ENCODE peak calls at places on chromosomes 4 and X, in five cellular contexts. U is HCT116, C is memory B cell, E is AG09319, J is NCI-H2107. L is an unnamed sample.

GRCh38 chrX:40272141-40272540 is 174.4 kb upstream of the BCOR start:
- DNase-seq in E (no peak), U (no peak), J (no peak), C (no peak), L (no peak)

GRCh38 chr4:158538176-158538575 is 16.5 kb downstream of the RXFP1 start:
- DNase-seq in C (no peak), U (no peak), J (no peak), E (no peak), L (no peak)

GRCh38 chrX:69142688-69143239 is 22.5 kb downstream of the PJA1 start:
- DNase-seq in J (no peak), C (no peak), E (no peak), U (no peak), L (no peak)

GRCh38 chr4:20723463-20723862 is 23.2 kb downstream of the PACRGL start:
- DNase-seq in E (no peak), U (no peak), J (no peak), C (no peak), L (no peak)

GRCh38 chr4:24736066-24736465 is 59.3 kb upstream of the SOD3 start:
- DNase-seq in C (no peak), U (peak), J (no peak), E (no peak), L (no peak)

GRCh38 chr4:96395747-96396146 is 555.9 kb downstream of the PDHA2 start:
- DNase-seq in E (no peak), U (no peak), J (no peak), C (no peak), L (no peak)

GRCh38 chrX:16882702-16883486 is 12.7 kb upstream of the RBBP7 start:
- DNase-seq in E (no peak), C (peak), U (peak), J (peak), L (peak)

GRCh38 chr4:77669911-77670590 is 64.4 kb downstream of the CXCL13 start:
- DNase-seq in J (no peak), C (no peak), U (no peak), E (no peak), L (no peak)

GRCh38 chrX:136835761-136836160 is 44.8 kb downstream of the RBMX start:
- DNase-seq in J (no peak), U (no peak), C (no peak), E (no peak), L (no peak)

GRCh38 chrX:11998944-11999343 is 139.3 kb upstream of the FRMPD4 start:
- DNase-seq in C (no peak), E (no peak), U (no peak), J (no peak), L (no peak)

GRCh38 chr4:25925486-25926201 is 11.6 kb downstream of the SMIM20 start:
- DNase-seq in U (peak), C (peak), E (no peak), J (no peak), L (no peak)

GRCh38 chr4:2081540-2081939 is 22.4 kb downstream of the NAT8L start:
- DNase-seq in U (no peak), C (no peak), J (no peak), E (no peak), L (peak)

GRCh38 chrX:38847903-38848230 is 46.6 kb downstream of the MID1IP1 start:
- DNase-seq in E (no peak), U (no peak), C (no peak), J (no peak), L (no peak)

GRCh38 chrX:25198253-25198652 is 182.5 kb upstream of the ARX start:
- DNase-seq in U (no peak), J (no peak), C (no peak), E (no peak), L (no peak)

GRCh38 chr4:38356686-38357085 is 307.3 kb upstream of the KLF3 start:
- DNase-seq in J (no peak), C (no peak), U (no peak), E (no peak), L (no peak)

GRCh38 chr4:14841801-14842748 is 160.2 kb upstream of the CPEB2 start:
- DNase-seq in C (no peak), E (no peak), J (no peak), U (no peak), L (no peak)

GRCh38 chr4:11297627-11298026 is 131.1 kb downstream of the HS3ST1 start:
- DNase-seq in J (no peak), C (no peak), E (no peak), U (no peak), L (no peak)

GRCh38 chr4:24404281-24404680 is 180.1 kb downstream of the DHX15 start:
- DNase-seq in E (no peak), U (no peak), C (no peak), J (no peak), L (no peak)

GRCh38 chr4:1939664-1940509 is 68.7 kb downstream of the NSD2 start:
- DNase-seq in C (no peak), E (peak), J (no peak), U (peak), L (no peak)

GRCh38 chrX:20015945-20016617 is 25.2 kb upstream of the BCLAF3 start:
- DNase-seq in E (no peak), U (no peak), J (no peak), C (no peak), L (no peak)

L was measured in sigmoid colon.